ENCODE peak calls at places on chromosomes 4 and X, in six cellular contexts. One of them, this sample, is unnamed.

GRCh38 chr4:118032691-118033090 is 1.6 kb upstream of the NDST3 start:
- DNase-seq in D341Med: peak
- DNase-seq in M059J: peak
- DNase-seq in activated CD4-positive, alpha-beta T cell treated with anti-CD3 and anti-CD28 coated beads, Interleukin-2, amount 10 ng/mL, durations not matched to agents 7 days and 5 days: no peak
- DNase-seq in GM12891: no peak
- DNase-seq in nucleus accumbens: no peak
- DNase-seq in this sample: no peak

GRCh38 chr4:54482529-54482961 is 175.2 kb upstream of the KIT start:
- DNase-seq in D341Med: no peak
- DNase-seq in M059J: peak
- DNase-seq in activated CD4-positive, alpha-beta T cell treated with anti-CD3 and anti-CD28 coated beads, Interleukin-2, amount 10 ng/mL, durations not matched to agents 7 days and 5 days: no peak
- DNase-seq in GM12891: no peak
- DNase-seq in nucleus accumbens: no peak
- DNase-seq in this sample: no peak

GRCh38 chr4:72326692-72327632 is 242.1 kb downstream of the ADAMTS3 start:
- DNase-seq in D341Med: peak
- DNase-seq in M059J: peak
- DNase-seq in activated CD4-positive, alpha-beta T cell treated with anti-CD3 and anti-CD28 coated beads, Interleukin-2, amount 10 ng/mL, durations not matched to agents 7 days and 5 days: no peak
- DNase-seq in GM12891: no peak
- DNase-seq in nucleus accumbens: no peak
- DNase-seq in this sample: no peak

GRCh38 chr4:129429566-129430339 is 333.8 kb downstream of the C4orf33 start:
- DNase-seq in D341Med: no peak
- DNase-seq in M059J: no peak
- DNase-seq in activated CD4-positive, alpha-beta T cell treated with anti-CD3 and anti-CD28 coated beads, Interleukin-2, amount 10 ng/mL, durations not matched to agents 7 days and 5 days: no peak
- DNase-seq in GM12891: no peak
- DNase-seq in nucleus accumbens: no peak
- DNase-seq in this sample: no peak

GRCh38 chrX:50081282-50081955 is 119.4 kb downstream of the AKAP4 start:
- DNase-seq in D341Med: peak
- DNase-seq in M059J: peak
- DNase-seq in activated CD4-positive, alpha-beta T cell treated with anti-CD3 and anti-CD28 coated beads, Interleukin-2, amount 10 ng/mL, durations not matched to agents 7 days and 5 days: no peak
- DNase-seq in GM12891: no peak
- DNase-seq in nucleus accumbens: no peak
- DNase-seq in this sample: no peak

GRCh38 chrX:9928083-9928482 is 39.1 kb upstream of the CLDN34 start:
- DNase-seq in D341Med: no peak
- DNase-seq in M059J: no peak
- DNase-seq in activated CD4-positive, alpha-beta T cell treated with anti-CD3 and anti-CD28 coated beads, Interleukin-2, amount 10 ng/mL, durations not matched to agents 7 days and 5 days: no peak
- DNase-seq in GM12891: no peak
- DNase-seq in nucleus accumbens: peak
- DNase-seq in this sample: peak

GRCh38 chrX:4876268-4876667 is 1162.8 kb upstream of the PRKX start:
- DNase-seq in D341Med: no peak
- DNase-seq in M059J: no peak
- DNase-seq in activated CD4-positive, alpha-beta T cell treated with anti-CD3 and anti-CD28 coated beads, Interleukin-2, amount 10 ng/mL, durations not matched to agents 7 days and 5 days: no peak
- DNase-seq in GM12891: no peak
- DNase-seq in nucleus accumbens: no peak
- DNase-seq in this sample: no peak

GRCh38 chr4:14169460-14169859 is 541.9 kb upstream of the BOD1L1 start:
- DNase-seq in D341Med: no peak
- DNase-seq in M059J: peak
- DNase-seq in activated CD4-positive, alpha-beta T cell treated with anti-CD3 and anti-CD28 coated beads, Interleukin-2, amount 10 ng/mL, durations not matched to agents 7 days and 5 days: no peak
- DNase-seq in GM12891: no peak
- DNase-seq in nucleus accumbens: no peak
- DNase-seq in this sample: no peak

GRCh38 chrX:139691843-139692505 is 16.0 kb downstream of the MCF2 start:
- DNase-seq in D341Med: peak
- DNase-seq in M059J: peak
- DNase-seq in activated CD4-positive, alpha-beta T cell treated with anti-CD3 and anti-CD28 coated beads, Interleukin-2, amount 10 ng/mL, durations not matched to agents 7 days and 5 days: no peak
- DNase-seq in GM12891: no peak
- DNase-seq in nucleus accumbens: no peak
- DNase-seq in this sample: no peak

GRCh38 chr4:44493924-44494323 is 45.3 kb upstream of the KCTD8 start:
- DNase-seq in D341Med: peak
- DNase-seq in M059J: peak
- DNase-seq in activated CD4-positive, alpha-beta T cell treated with anti-CD3 and anti-CD28 coated beads, Interleukin-2, amount 10 ng/mL, durations not matched to agents 7 days and 5 days: no peak
- DNase-seq in GM12891: no peak
- DNase-seq in nucleus accumbens: no peak
- DNase-seq in this sample: no peak

GRCh38 chr4:54277691-54278090 is 48.6 kb downstream of the PDGFRA start:
- DNase-seq in D341Med: no peak
- DNase-seq in M059J: peak
- DNase-seq in activated CD4-positive, alpha-beta T cell treated with anti-CD3 and anti-CD28 coated beads, Interleukin-2, amount 10 ng/mL, durations not matched to agents 7 days and 5 days: no peak
- DNase-seq in GM12891: peak
- DNase-seq in nucleus accumbens: no peak
- DNase-seq in this sample: no peak

GRCh38 chr4:74117024-74117534 is 18.1 kb upstream of the CXCL2 start:
- DNase-seq in D341Med: no peak
- DNase-seq in M059J: peak
- DNase-seq in activated CD4-positive, alpha-beta T cell treated with anti-CD3 and anti-CD28 coated beads, Interleukin-2, amount 10 ng/mL, durations not matched to agents 7 days and 5 days: no peak
- DNase-seq in GM12891: no peak
- DNase-seq in nucleus accumbens: peak
- DNase-seq in this sample: peak

GRCh38 chr4:4838602-4839470 is 20.6 kb upstream of the MSX1 start:
- DNase-seq in D341Med: no peak
- DNase-seq in M059J: peak
- DNase-seq in activated CD4-positive, alpha-beta T cell treated with anti-CD3 and anti-CD28 coated beads, Interleukin-2, amount 10 ng/mL, durations not matched to agents 7 days and 5 days: no peak
- DNase-seq in GM12891: no peak
- DNase-seq in nucleus accumbens: no peak
- DNase-seq in this sample: no peak

GRCh38 chr4:70601422-70602039 is 9.5 kb downstream of the AMBN start:
- DNase-seq in D341Med: peak
- DNase-seq in M059J: peak
- DNase-seq in activated CD4-positive, alpha-beta T cell treated with anti-CD3 and anti-CD28 coated beads, Interleukin-2, amount 10 ng/mL, durations not matched to agents 7 days and 5 days: peak
- DNase-seq in GM12891: peak
- DNase-seq in nucleus accumbens: peak
- DNase-seq in this sample: peak